ENCODE peak calls at places on chromosomes 4 and X, in eight cellular contexts. One of them, this sample, is unnamed.

GRCh38 chr4:140047017-140047640 is 106.9 kb downstream of the MAML3 start:
- DNase-seq in right cardiac atrium: peak; percentile 70
- DNase-seq in left lung: no peak
- DNase-seq in A549: no peak
- DNase-seq in tibial nerve: no peak
- DNase-seq in IMR-90: no peak
- DNase-seq in ovary: no peak
- DNase-seq in CD4-positive, CD25-positive, alpha-beta regulatory T cell: no peak
- DNase-seq in this sample: no peak

GRCh38 chr4:18980516-18981233 is 959.1 kb upstream of the LCORL start:
- DNase-seq in right cardiac atrium: no peak
- DNase-seq in left lung: no peak
- DNase-seq in A549: no peak
- DNase-seq in tibial nerve: no peak
- DNase-seq in IMR-90: no peak
- DNase-seq in ovary: no peak
- DNase-seq in CD4-positive, CD25-positive, alpha-beta regulatory T cell: no peak
- DNase-seq in this sample: no peak

GRCh38 chr4:108054025-108054424 is 64.3 kb downstream of the HADH start:
- DNase-seq in right cardiac atrium: no peak
- DNase-seq in left lung: no peak
- DNase-seq in A549: no peak
- DNase-seq in tibial nerve: no peak
- DNase-seq in IMR-90: no peak
- DNase-seq in ovary: no peak
- DNase-seq in CD4-positive, CD25-positive, alpha-beta regulatory T cell: no peak
- DNase-seq in this sample: no peak

GRCh38 chr4:186149872-186150271 is 41.5 kb upstream of the CYP4V2 start:
- DNase-seq in right cardiac atrium: peak; percentile 80
- DNase-seq in left lung: no peak
- DNase-seq in A549: peak; percentile 53
- DNase-seq in tibial nerve: peak; percentile 28
- DNase-seq in IMR-90: no peak
- DNase-seq in ovary: peak; percentile 63
- DNase-seq in CD4-positive, CD25-positive, alpha-beta regulatory T cell: no peak
- DNase-seq in this sample: peak; percentile 87

GRCh38 chr4:106329027-106329618 is 12.8 kb downstream of the AIMP1 start:
- DNase-seq in right cardiac atrium: no peak
- DNase-seq in left lung: no peak
- DNase-seq in A549: peak; percentile 46
- DNase-seq in tibial nerve: no peak
- DNase-seq in IMR-90: peak; percentile 53
- DNase-seq in ovary: no peak
- DNase-seq in CD4-positive, CD25-positive, alpha-beta regulatory T cell: peak; percentile 62
- DNase-seq in this sample: no peak

GRCh38 chrX:64850371-64851082 is 125.7 kb downstream of the ZC4H2 start:
- DNase-seq in right cardiac atrium: no peak
- DNase-seq in left lung: no peak
- DNase-seq in A549: no peak
- DNase-seq in tibial nerve: no peak
- DNase-seq in IMR-90: no peak
- DNase-seq in ovary: no peak
- DNase-seq in CD4-positive, CD25-positive, alpha-beta regulatory T cell: peak; percentile 78
- DNase-seq in this sample: no peak

GRCh38 chr4:89661490-89661889 is 175.5 kb downstream of the SNCA start:
- DNase-seq in right cardiac atrium: no peak
- DNase-seq in left lung: no peak
- DNase-seq in A549: no peak
- DNase-seq in tibial nerve: no peak
- DNase-seq in IMR-90: peak; percentile 38
- DNase-seq in ovary: no peak
- DNase-seq in CD4-positive, CD25-positive, alpha-beta regulatory T cell: no peak
- DNase-seq in this sample: no peak

GRCh38 chrX:17580529-17581155 is 156.7 kb upstream of the SCML1 start:
- DNase-seq in right cardiac atrium: no peak
- DNase-seq in left lung: no peak
- DNase-seq in A549: no peak
- DNase-seq in tibial nerve: no peak
- DNase-seq in IMR-90: peak; percentile 74
- DNase-seq in ovary: no peak
- DNase-seq in CD4-positive, CD25-positive, alpha-beta regulatory T cell: no peak
- DNase-seq in this sample: peak; percentile 82

GRCh38 chr4:128322311-128322710 is 34.7 kb upstream of the PGRMC2 start:
- DNase-seq in right cardiac atrium: no peak
- DNase-seq in left lung: no peak
- DNase-seq in A549: peak; percentile 69
- DNase-seq in tibial nerve: no peak
- DNase-seq in IMR-90: peak; percentile 28
- DNase-seq in ovary: no peak
- DNase-seq in CD4-positive, CD25-positive, alpha-beta regulatory T cell: no peak
- DNase-seq in this sample: no peak

GRCh38 chrX:9862525-9862924 is 76.3 kb downstream of the SHROOM2 start:
- DNase-seq in right cardiac atrium: no peak
- DNase-seq in left lung: no peak
- DNase-seq in A549: peak; percentile 18
- DNase-seq in tibial nerve: no peak
- DNase-seq in IMR-90: no peak
- DNase-seq in ovary: no peak
- DNase-seq in CD4-positive, CD25-positive, alpha-beta regulatory T cell: no peak
- DNase-seq in this sample: no peak

GRCh38 chr4:138686078-138686477 is 329.5 kb upstream of the NOCT start:
- DNase-seq in right cardiac atrium: peak; percentile 48
- DNase-seq in left lung: peak; percentile 55
- DNase-seq in A549: no peak
- DNase-seq in tibial nerve: no peak
- DNase-seq in IMR-90: no peak
- DNase-seq in ovary: no peak
- DNase-seq in CD4-positive, CD25-positive, alpha-beta regulatory T cell: no peak
- DNase-seq in this sample: no peak

GRCh38 chr4:155659168-155659567 is 7.5 kb upstream of the GUCY1A1 start:
- DNase-seq in right cardiac atrium: no peak
- DNase-seq in left lung: no peak
- DNase-seq in A549: no peak
- DNase-seq in tibial nerve: no peak
- DNase-seq in IMR-90: no peak
- DNase-seq in ovary: no peak
- DNase-seq in CD4-positive, CD25-positive, alpha-beta regulatory T cell: no peak
- DNase-seq in this sample: no peak

GRCh38 chr4:61505773-61506640 is 305.9 kb downstream of the ADGRL3 start:
- DNase-seq in right cardiac atrium: no peak
- DNase-seq in left lung: no peak
- DNase-seq in A549: no peak
- DNase-seq in tibial nerve: no peak
- DNase-seq in IMR-90: no peak
- DNase-seq in ovary: no peak
- DNase-seq in CD4-positive, CD25-positive, alpha-beta regulatory T cell: no peak
- DNase-seq in this sample: no peak

GRCh38 chrX:96407043-96407442 is 277.6 kb upstream of the DIAPH2 start:
- DNase-seq in right cardiac atrium: peak; percentile 21
- DNase-seq in left lung: no peak
- DNase-seq in A549: peak; percentile 62
- DNase-seq in tibial nerve: peak; percentile 13
- DNase-seq in IMR-90: peak; percentile 59
- DNase-seq in ovary: peak; percentile 55
- DNase-seq in CD4-positive, CD25-positive, alpha-beta regulatory T cell: no peak
- DNase-seq in this sample: peak; percentile 72

GRCh38 chr4:92305148-92305877 is 1.5 kb downstream of the GRID2 start:
- DNase-seq in right cardiac atrium: peak; percentile 68
- DNase-seq in left lung: peak; percentile 82
- DNase-seq in A549: peak; percentile 27
- DNase-seq in tibial nerve: no peak
- DNase-seq in IMR-90: peak; percentile 32
- DNase-seq in ovary: peak; percentile 38
- DNase-seq in CD4-positive, CD25-positive, alpha-beta regulatory T cell: no peak
- DNase-seq in this sample: peak; percentile 78

GRCh38 chr4:37244583-37245390 is at the start of gene NWD2:
- DNase-seq in right cardiac atrium: peak; percentile 10
- DNase-seq in left lung: peak; percentile 81
- DNase-seq in A549: no peak
- DNase-seq in tibial nerve: no peak
- DNase-seq in IMR-90: no peak
- DNase-seq in ovary: no peak
- DNase-seq in CD4-positive, CD25-positive, alpha-beta regulatory T cell: peak; percentile 1
- DNase-seq in this sample: peak; percentile 71

GRCh38 chrX:39309721-39310152 is 508.5 kb downstream of the MID1IP1 start:
- DNase-seq in right cardiac atrium: peak; percentile 23
- DNase-seq in left lung: no peak
- DNase-seq in A549: peak; percentile 1
- DNase-seq in tibial nerve: no peak
- DNase-seq in IMR-90: no peak
- DNase-seq in ovary: peak; percentile 37
- DNase-seq in CD4-positive, CD25-positive, alpha-beta regulatory T cell: peak; percentile 83
- DNase-seq in this sample: no peak

GRCh38 chr4:175947117-175947722 is 118.4 kb upstream of the WDR17 start:
- DNase-seq in right cardiac atrium: no peak
- DNase-seq in left lung: no peak
- DNase-seq in A549: peak; percentile 17
- DNase-seq in tibial nerve: no peak
- DNase-seq in IMR-90: peak; percentile 43
- DNase-seq in ovary: no peak
- DNase-seq in CD4-positive, CD25-positive, alpha-beta regulatory T cell: peak; percentile 29
- DNase-seq in this sample: no peak

GRCh38 chr4:98602270-98602669 is 56.1 kb downstream of the TSPAN5 start:
- DNase-seq in right cardiac atrium: no peak
- DNase-seq in left lung: no peak
- DNase-seq in A549: no peak
- DNase-seq in tibial nerve: no peak
- DNase-seq in IMR-90: no peak
- DNase-seq in ovary: no peak
- DNase-seq in CD4-positive, CD25-positive, alpha-beta regulatory T cell: peak; percentile 39
- DNase-seq in this sample: no peak

GRCh38 chr4:121164291-121164690 is at the start of gene TNIP3:
- DNase-seq in right cardiac atrium: no peak
- DNase-seq in left lung: no peak
- DNase-seq in A549: no peak
- DNase-seq in tibial nerve: no peak
- DNase-seq in IMR-90: peak; percentile 55
- DNase-seq in ovary: no peak
- DNase-seq in CD4-positive, CD25-positive, alpha-beta regulatory T cell: no peak
- DNase-seq in this sample: no peak

GRCh38 chrX:13398073-13398823 is 78.4 kb upstream of the ATXN3L start:
- DNase-seq in right cardiac atrium: peak; percentile 51
- DNase-seq in left lung: no peak
- DNase-seq in A549: peak; percentile 99
- DNase-seq in tibial nerve: no peak
- DNase-seq in IMR-90: peak; percentile 100
- DNase-seq in ovary: no peak
- DNase-seq in CD4-positive, CD25-positive, alpha-beta regulatory T cell: no peak
- DNase-seq in this sample: peak; percentile 81

GRCh38 chr4:69156913-69157312 is 57.6 kb downstream of the UGT2B11 start:
- DNase-seq in right cardiac atrium: no peak
- DNase-seq in left lung: no peak
- DNase-seq in A549: peak; percentile 4
- DNase-seq in tibial nerve: no peak
- DNase-seq in IMR-90: no peak
- DNase-seq in ovary: no peak
- DNase-seq in CD4-positive, CD25-positive, alpha-beta regulatory T cell: no peak
- DNase-seq in this sample: no peak

GRCh38 chr4:72983706-72984105 is 85.8 kb downstream of the COX18 start:
- DNase-seq in right cardiac atrium: no peak
- DNase-seq in left lung: no peak
- DNase-seq in A549: no peak
- DNase-seq in tibial nerve: no peak
- DNase-seq in IMR-90: no peak
- DNase-seq in ovary: no peak
- DNase-seq in CD4-positive, CD25-positive, alpha-beta regulatory T cell: no peak
- DNase-seq in this sample: no peak

GRCh38 chr4:39626261-39626660 is 12.4 kb downstream of the SMIM14 start:
- DNase-seq in right cardiac atrium: no peak
- DNase-seq in left lung: no peak
- DNase-seq in A549: no peak
- DNase-seq in tibial nerve: no peak
- DNase-seq in IMR-90: no peak
- DNase-seq in ovary: no peak
- DNase-seq in CD4-positive, CD25-positive, alpha-beta regulatory T cell: no peak
- DNase-seq in this sample: no peak
- H3K4me1 ChIP-seq in right cardiac atrium: no peaks in the 10 kb centered on the region
- H3K4me1 ChIP-seq in left lung: peaks cover 22% of the 10 kb centered on the region
- H3K4me1 ChIP-seq in A549: peaks cover 49% of the 10 kb centered on the region
- H3K4me1 ChIP-seq in tibial nerve: peaks cover under 1% of the 10 kb centered on the region
- H3K4me1 ChIP-seq in IMR-90: peaks cover 4% of the 10 kb centered on the region
- H3K4me1 ChIP-seq in ovary: peaks cover 6% of the 10 kb centered on the region
- H3K4me1 ChIP-seq in CD4-positive, CD25-positive, alpha-beta regulatory T cell: no peaks in the 10 kb centered on the region
- H3K4me1 ChIP-seq in this sample: no peaks in the 10 kb centered on the region

GRCh38 chr4:56218230-56218895 is 168.9 kb downstream of the AASDH start:
- DNase-seq in right cardiac atrium: no peak
- DNase-seq in left lung: no peak
- DNase-seq in A549: no peak
- DNase-seq in tibial nerve: no peak
- DNase-seq in IMR-90: no peak
- DNase-seq in ovary: no peak
- DNase-seq in CD4-positive, CD25-positive, alpha-beta regulatory T cell: no peak
- DNase-seq in this sample: no peak
- H3K4me1 ChIP-seq in right cardiac atrium: no peaks in the 10 kb centered on the region
- H3K4me1 ChIP-seq in left lung: no peaks in the 10 kb centered on the region
- H3K4me1 ChIP-seq in A549: peaks cover 5% of the 10 kb centered on the region
- H3K4me1 ChIP-seq in tibial nerve: no peaks in the 10 kb centered on the region
- H3K4me1 ChIP-seq in IMR-90: no peaks in the 10 kb centered on the region
- H3K4me1 ChIP-seq in ovary: no peaks in the 10 kb centered on the region
- H3K4me1 ChIP-seq in CD4-positive, CD25-positive, alpha-beta regulatory T cell: no peaks in the 10 kb centered on the region
- H3K4me1 ChIP-seq in this sample: no peaks in the 10 kb centered on the region

DNA sequence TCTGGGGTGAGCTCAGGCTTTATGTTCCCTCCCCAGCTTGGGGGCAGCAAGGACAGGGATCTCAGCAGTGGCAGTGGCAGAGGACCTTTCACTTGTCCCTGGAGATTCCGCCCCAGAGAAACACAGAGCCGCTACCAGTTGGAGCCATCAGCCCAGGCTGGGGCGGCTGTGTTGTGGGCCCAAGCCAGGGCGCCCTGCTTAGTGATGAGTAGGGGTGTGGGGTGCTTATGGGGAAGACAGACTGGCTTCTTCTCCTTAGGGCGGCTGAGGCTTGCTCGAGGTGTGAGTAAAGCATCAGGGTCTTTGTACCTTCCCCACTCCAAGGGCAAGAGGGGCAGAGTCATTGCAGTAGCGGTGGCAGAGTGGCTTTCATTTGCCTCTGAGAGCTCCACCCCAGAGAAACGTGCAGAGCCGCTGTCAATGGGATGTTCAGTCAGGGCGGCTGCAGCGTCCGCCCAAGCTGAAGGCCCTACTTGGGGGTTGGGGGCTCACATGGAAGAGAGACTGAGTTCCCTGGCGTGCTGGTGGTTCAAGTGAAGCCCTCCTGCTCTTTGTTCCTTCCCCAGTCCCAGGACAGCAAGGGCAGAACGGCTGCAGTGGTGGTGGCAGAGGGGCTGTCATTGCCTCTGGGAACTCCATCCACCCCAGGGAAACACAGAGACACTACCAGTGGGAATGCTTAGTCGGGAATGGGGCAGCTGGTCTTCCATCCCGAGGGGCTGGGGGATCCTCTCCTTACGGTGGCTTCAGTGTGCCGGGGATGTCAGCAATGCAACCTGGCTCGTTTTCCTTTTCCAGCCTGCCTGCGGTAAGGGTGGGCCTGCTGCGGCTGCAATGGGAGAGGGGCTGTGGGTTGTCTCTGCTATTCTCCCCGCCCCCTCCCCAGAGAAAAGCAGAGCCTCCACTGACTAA is 2142.5 kb upstream of the TENM3 start:
- DNase-seq in right cardiac atrium: no peak
- DNase-seq in left lung: peak; percentile 41
- DNase-seq in A549: no peak
- DNase-seq in tibial nerve: no peak
- DNase-seq in IMR-90: no peak
- DNase-seq in ovary: no peak
- DNase-seq in CD4-positive, CD25-positive, alpha-beta regulatory T cell: no peak
- DNase-seq in this sample: peak; percentile 44
- H3K4me1 ChIP-seq in right cardiac atrium: no peaks in the 10 kb centered on the region
- H3K4me1 ChIP-seq in left lung: no peaks in the 10 kb centered on the region
- H3K4me1 ChIP-seq in A549: no peaks in the 10 kb centered on the region
- H3K4me1 ChIP-seq in tibial nerve: no peaks in the 10 kb centered on the region
- H3K4me1 ChIP-seq in IMR-90: no peaks in the 10 kb centered on the region
- H3K4me1 ChIP-seq in ovary: no peaks in the 10 kb centered on the region
- H3K4me1 ChIP-seq in CD4-positive, CD25-positive, alpha-beta regulatory T cell: no peaks in the 10 kb centered on the region
- H3K4me1 ChIP-seq in this sample: no peaks in the 10 kb centered on the region

GRCh38 chr4:94528792-94529451 is 77.2 kb downstream of the PDLIM5 start:
- DNase-seq in right cardiac atrium: no peak
- DNase-seq in left lung: no peak
- DNase-seq in A549: no peak
- DNase-seq in tibial nerve: no peak
- DNase-seq in IMR-90: no peak
- DNase-seq in ovary: no peak
- DNase-seq in CD4-positive, CD25-positive, alpha-beta regulatory T cell: no peak
- DNase-seq in this sample: no peak
- H3K4me1 ChIP-seq in right cardiac atrium: peaks cover 8% of the 10 kb centered on the region
- H3K4me1 ChIP-seq in left lung: peaks cover 27% of the 10 kb centered on the region
- H3K4me1 ChIP-seq in A549: peaks cover 78% of the 10 kb centered on the region
- H3K4me1 ChIP-seq in tibial nerve: no peaks in the 10 kb centered on the region
- H3K4me1 ChIP-seq in IMR-90: peaks cover 15% of the 10 kb centered on the region
- H3K4me1 ChIP-seq in ovary: peaks cover 5% of the 10 kb centered on the region
- H3K4me1 ChIP-seq in CD4-positive, CD25-positive, alpha-beta regulatory T cell: no peaks in the 10 kb centered on the region
- H3K4me1 ChIP-seq in this sample: peaks cover 6% of the 10 kb centered on the region

This sample was measured in kidney.